ENCODE peak calls at places on chromosomes 13 and 19, in five cellular contexts. W is heart left ventricle, N is mucosa of descending colon, I is fibroblast of the conjunctiva, P is DMS153. M is an unnamed sample.

GRCh38 chr13:101019126-101019525 is 344.5 kb upstream of the TMTC4 start:
- DNase-seq in I (no peak), W (no peak), N (no peak), P (no peak), M (no peak)

GRCh38 chr19:41009700-41010235 is 18.7 kb downstream of the CYP2B6 start:
- DNase-seq in P (no peak), N (no peak), I (no peak), W (no peak), M (peak)

GRCh38 chr13:108375034-108375433 is 105.5 kb downstream of the TNFSF13B start:
- DNase-seq in I (no peak), W (no peak), N (no peak), P (no peak), M (no peak)

GRCh38 chr19:42126565-42126964 is 5.7 kb downstream of the POU2F2 start:
- DNase-seq in W (no peak), N (no peak), I (no peak), P (no peak), M (no peak)

GRCh38 chr19:1169921-1170885 is 3.9 kb downstream of the SBNO2 start:
- DNase-seq in N (peak), I (no peak), P (no peak), W (no peak), M (peak)

GRCh38 chr19:5588441-5588840 is 20.7 kb upstream of the TINCR start:
- DNase-seq in I (no peak), P (no peak), N (no peak), W (no peak), M (no peak)

GRCh38 chr19:38321646-38322323 is 2.1 kb downstream of the KCNK6 start:
- DNase-seq in W (peak), I (no peak), P (no peak), N (no peak), M (no peak)

GRCh38 chr13:32001392-32001768 is 30.2 kb upstream of the FRY start:
- DNase-seq in W (no peak), I (peak), P (peak), N (no peak), M (no peak)

GRCh38 chr19:10766681-10767201 is 48.9 kb downstream of the DNM2 start:
- DNase-seq in W (no peak), I (no peak), N (no peak), P (no peak), M (no peak)

GRCh38 chr13:113804703-113805430 is 45.8 kb downstream of the TMEM255B start:
- DNase-seq in N (no peak), P (no peak), I (no peak), W (peak), M (no peak)

GRCh38 chr19:12646551-12646950 is 20.0 kb downstream of the MAN2B1 start:
- DNase-seq in I (no peak), N (no peak), P (no peak), W (no peak), M (no peak)

GRCh38 chr13:74778946-74779345 is 644.7 kb upstream of the KLF12 start:
- DNase-seq in N (no peak), I (no peak), W (no peak), P (no peak), M (no peak)

GRCh38 chr19:44617481-44617880 is 4.1 kb downstream of the IGSF23 start:
- DNase-seq in N (no peak), W (no peak), P (no peak), I (no peak), M (no peak)

GRCh38 chr13:99058527-99059495 is 80.9 kb upstream of the DOCK9 start:
- DNase-seq in N (no peak), W (no peak), P (no peak), I (no peak), M (no peak)

GRCh38 chr19:4602915-4603314 is 36.4 kb upstream of the TNFAIP8L1 start:
- DNase-seq in N (no peak), P (no peak), W (no peak), I (no peak), M (no peak)

GRCh38 chr13:21703846-21704245 is 33.0 kb downstream of the FGF9 start:
- DNase-seq in P (peak), N (no peak), I (no peak), W (no peak), M (no peak)

GRCh38 chr13:27034678-27035111 is 136.9 kb downstream of the USP12 start:
- DNase-seq in I (no peak), N (no peak), P (no peak), W (no peak), M (no peak)

GRCh38 chr19:17450264-17451075 is 2.0 kb upstream of the TMEM221 start:
- DNase-seq in I (no peak), N (no peak), P (no peak), W (no peak), M (no peak)

GRCh38 chr19:18763674-18764590 is 27.2 kb downstream of the COMP start:
- DNase-seq in W (no peak), N (no peak), P (peak), I (peak), M (no peak)

GRCh38 chr19:36266375-36266961 is 51.6 kb downstream of the ZNF146 start:
- DNase-seq in N (no peak), P (no peak), I (no peak), W (no peak), M (no peak)

GRCh38 chr19:54532528-54532927 is 29.9 kb downstream of the LAIR2 start:
- DNase-seq in N (no peak), P (no peak), I (no peak), W (no peak), M (no peak)

GRCh38 chr13:19888799-19889198 is 25.4 kb upstream of the ZMYM5 start:
- DNase-seq in I (no peak), P (no peak), W (no peak), N (no peak), M (no peak)

GRCh38 chr19:38921420-38922274 is 8.9 kb downstream of the SARS2 start:
- DNase-seq in W (no peak), N (no peak), P (no peak), I (no peak), M (peak)